ENCODE peak calls at places on chromosomes 2 and 18, in six cellular contexts. M, P, R, Z, V and H are unnamed samples.

GRCh38 chr2:230938098-230938497 is 13.1 kb upstream of the GPR55 start:
- DNase-seq in P (no peak), M (no peak), V (no peak), R (no peak), Z (no peak), H (no peak)

GRCh38 chr18:27363918-27364317 is 178.8 kb upstream of the CHST9 start:
- DNase-seq in R (no peak), V (no peak), P (no peak), Z (no peak), M (peak), H (no peak)

GRCh38 chr2:65369574-65369973 is 62.8 kb downstream of the SPRED2 start:
- DNase-seq in M (no peak), V (no peak), Z (no peak), P (no peak), R (no peak), H (no peak)

GRCh38 chr2:15719566-15720313 is 128.1 kb downstream of the DDX1 start:
- DNase-seq in V (no peak), M (no peak), Z (no peak), R (no peak), P (no peak), H (no peak)

GRCh38 chr2:20617892-20618467 is 32.9 kb downstream of the HS1BP3 start:
- DNase-seq in P (peak), M (peak), Z (no peak), R (peak), V (peak), H (peak)

GRCh38 chr2:240993446-240994160 is 4.8 kb upstream of the SNED1 start:
- DNase-seq in V (no peak), Z (no peak), P (no peak), M (no peak), R (no peak), H (no peak)

GRCh38 chr2:230888824-230889400 is 24.2 kb downstream of the ITM2C start:
- DNase-seq in P (no peak), M (no peak), Z (no peak), V (no peak), R (no peak), H (no peak)

GRCh38 chr2:63977904-63978303 is 41.3 kb downstream of the VPS54 start:
- DNase-seq in M (no peak), V (no peak), P (no peak), R (no peak), Z (peak), H (no peak)

GRCh38 chr18:37476182-37476581 is 89.4 kb downstream of the CELF4 start:
- DNase-seq in Z (peak), M (peak), R (peak), P (peak), V (no peak), H (peak)

GRCh38 chr2:120456867-120457266 is 110.9 kb downstream of the INHBB start:
- DNase-seq in P (no peak), R (no peak), M (no peak), Z (no peak), V (no peak), H (no peak)

GRCh38 chr18:62339106-62339988 is 14.2 kb downstream of the TNFRSF11A start:
- DNase-seq in R (no peak), V (no peak), M (peak), P (peak), Z (no peak), H (peak)

GRCh38 chr18:45626330-45627203 is 11.3 kb downstream of the SLC14A2 start:
- DNase-seq in P (peak), M (peak), Z (no peak), V (no peak), R (no peak), H (no peak)

GRCh38 chr2:53268086-53268485 is 499.5 kb upstream of the CHAC2 start:
- DNase-seq in V (no peak), R (no peak), Z (no peak), P (no peak), M (no peak), H (no peak)

GRCh38 chr2:75627902-75628504 is 18.6 kb upstream of the MRPL19 start:
- DNase-seq in Z (peak), V (peak), P (peak), R (peak), M (peak), H (peak)